ENCODE peak calls at places on chromosomes 5 and 9, in ten cellular contexts. Y is fibroblast of the aortic adventitia; N is right lobe of liver; J is A549; K is CD8-positive, alpha-beta T cell; P is ovary; Z is iPS DF 6.9; I is CD8-positive, alpha-beta memory T cell; F is suprapubic skin; A is IMR-90. U is an unnamed sample.

GRCh38 chr9:32866292-32866691 is 83.0 kb downstream of the TMEM215 start:
- DNase-seq in I (no peak), A (no peak), Z (no peak), Y (no peak), K (no peak), P (no peak), J (no peak), N (no peak), F (no peak), U (no peak)

GRCh38 chr5:139669681-139670368 is 21.7 kb downstream of the CXXC5 start:
- DNase-seq in I (peak; percentile 62), A (no peak), F (no peak), Z (no peak), J (no peak), N (no peak), P (peak; percentile 69), K (no peak), Y (no peak), U (no peak)

GRCh38 chr9:8365029-8365428 is 565.5 kb upstream of the DMAC1 start:
- DNase-seq in Z (no peak), F (no peak), P (no peak), J (no peak), Y (peak; percentile 76), N (no peak), A (peak; percentile 76), I (no peak), K (no peak), U (peak; percentile 1)

GRCh38 chr5:143338658-143339366 is 64.7 kb downstream of the NR3C1 start:
- DNase-seq in P (no peak), A (peak; percentile 82), Y (peak; percentile 66), K (no peak), I (no peak), Z (no peak), F (no peak), J (peak; percentile 56), N (no peak), U (no peak)

GRCh38 chr5:135246605-135246922 is 152.5 kb downstream of the MACROH2A1 start:
- DNase-seq in P (no peak), A (no peak), I (no peak), K (no peak), F (no peak), Z (no peak), N (no peak), Y (no peak), J (no peak), U (no peak)

GRCh38 chr5:110727025-110727314 is 499 bp upstream of the TMEM232 start:
- DNase-seq in J (peak; percentile 4), F (no peak), A (peak; percentile 2), I (no peak), N (no peak), Y (no peak), Z (no peak), P (no peak), K (no peak), U (peak; percentile 53)

GRCh38 chr9:27065288-27065687 is 43.7 kb upstream of the TEK start:
- DNase-seq in N (no peak), Z (no peak), I (no peak), P (no peak), K (no peak), A (peak; percentile 31), Y (no peak), J (no peak), F (no peak), U (no peak)

GRCh38 chr5:66891184-66891925 is 295.2 kb downstream of the MAST4 start:
- DNase-seq in J (peak; percentile 51), K (no peak), N (no peak), Z (no peak), Y (peak; percentile 37), I (no peak), A (peak; percentile 43), P (no peak), F (no peak), U (peak; percentile 48)

GRCh38 chr5:23302438-23302837 is 205.0 kb upstream of the PRDM9 start:
- DNase-seq in F (no peak), I (no peak), J (no peak), K (no peak), Z (no peak), A (no peak), Y (no peak), N (no peak), P (no peak), U (no peak)

GRCh38 chr9:88803551-88804288 is 187.5 kb upstream of the S1PR3 start:
- DNase-seq in Z (no peak), P (no peak), I (no peak), A (peak; percentile 28), J (no peak), F (no peak), K (no peak), Y (peak; percentile 37), N (no peak), U (no peak)

GRCh38 chr5:68565427-68565826 is 349.9 kb downstream of the PIK3R1 start:
- DNase-seq in N (no peak), I (no peak), F (no peak), P (no peak), J (no peak), Z (no peak), A (no peak), K (no peak), Y (no peak), U (no peak)

GRCh38 chr9:71223953-71224538 is 102.6 kb upstream of the TRPM3 start:
- DNase-seq in P (no peak), I (no peak), Y (peak; percentile 17), A (no peak), F (no peak), J (no peak), K (no peak), Z (no peak), N (no peak), U (no peak)
- H3K4me3 ChIP-seq in P (no peak overlapping the region), I (no peak overlapping the region), Y (no peak overlapping the region), A (no peak overlapping the region), F (no peak overlapping the region), J (no peak overlapping the region), K (no peak overlapping the region), Z (no peak overlapping the region), N (no peak overlapping the region), U (no peak overlapping the region)

GRCh38 chr9:83630938-83631457 is 8.1 kb downstream of the IDNK start:
- DNase-seq in A (peak; percentile 42), K (no peak), J (no peak), F (no peak), P (no peak), N (no peak), Y (peak; percentile 44), I (no peak), Z (no peak), U (no peak)
- H3K4me3 ChIP-seq in A (no peak overlapping the region), K (no peak overlapping the region), J (no peak overlapping the region), F (no peak overlapping the region), P (no peak overlapping the region), N (no peak overlapping the region), Y (no peak overlapping the region), I (no peak overlapping the region), Z (no peak overlapping the region), U (no peak overlapping the region)

GRCh38 chr5:55982957-55983381 is 11.8 kb downstream of the IL6ST start:
- DNase-seq in F (no peak), J (peak; percentile 60), P (no peak), Z (no peak), A (no peak), I (no peak), K (no peak), Y (peak; percentile 19), N (no peak), U (peak; percentile 11)
- H3K4me3 ChIP-seq in F (no peak overlapping the region), J (no peak overlapping the region), P (no peak overlapping the region), Z (no peak overlapping the region), A (no peak overlapping the region), I (peak overlapping the region; percentile 37), K (no peak overlapping the region), Y (no peak overlapping the region), N (no peak overlapping the region), U (no peak overlapping the region)

GRCh38 chr9:10612649-10613398 is at the start of gene PTPRD:
- DNase-seq in Y (peak; percentile 2), P (no peak), F (no peak), J (peak; percentile 64), A (peak; percentile 5), I (peak; percentile 35), N (peak; percentile 26), Z (no peak), K (no peak), U (peak; percentile 77)

GRCh38 chr9:10614201-10614870 is 1.5 kb upstream of the PTPRD start:
- DNase-seq in A (no peak), P (no peak), J (no peak), F (no peak), I (no peak), Y (no peak), K (no peak), N (no peak), Z (no peak), U (peak; percentile 3)

DNA sequence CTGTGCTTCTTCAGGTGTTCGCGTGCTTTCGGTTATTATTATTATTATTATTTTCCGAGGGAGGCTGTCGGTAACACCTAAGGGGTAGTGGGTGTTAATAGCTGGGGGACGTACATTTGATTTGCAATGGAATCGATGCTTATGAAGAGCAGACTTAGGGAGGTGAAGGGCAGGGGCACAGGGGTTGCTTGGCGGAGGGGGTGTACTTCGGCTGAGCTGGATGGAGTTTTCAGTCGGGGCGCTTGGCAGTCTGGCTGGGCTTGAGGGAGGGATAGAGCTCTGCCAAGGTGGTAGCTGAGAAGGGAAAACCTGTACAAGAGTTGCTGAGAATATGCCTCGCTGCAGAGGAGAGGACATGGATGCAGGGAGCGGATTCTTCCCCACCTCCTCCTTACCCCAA is 611 bp upstream of the PTPRD start:
- DNase-seq in A (no peak), K (no peak), Y (no peak), Z (no peak), P (no peak), I (no peak), N (no peak), F (no peak), J (no peak), U (no peak)
- H3K4me3 ChIP-seq in A (no peak overlapping the region), K (no peak overlapping the region), Y (peak overlapping the region; percentile 35), Z (peak overlapping the region; percentile 96), P (no peak overlapping the region), I (no peak overlapping the region), N (no peak overlapping the region), F (peak overlapping the region; percentile 56), J (peak overlapping the region; percentile 43), U (peak overlapping the region; percentile 67)

DNA sequence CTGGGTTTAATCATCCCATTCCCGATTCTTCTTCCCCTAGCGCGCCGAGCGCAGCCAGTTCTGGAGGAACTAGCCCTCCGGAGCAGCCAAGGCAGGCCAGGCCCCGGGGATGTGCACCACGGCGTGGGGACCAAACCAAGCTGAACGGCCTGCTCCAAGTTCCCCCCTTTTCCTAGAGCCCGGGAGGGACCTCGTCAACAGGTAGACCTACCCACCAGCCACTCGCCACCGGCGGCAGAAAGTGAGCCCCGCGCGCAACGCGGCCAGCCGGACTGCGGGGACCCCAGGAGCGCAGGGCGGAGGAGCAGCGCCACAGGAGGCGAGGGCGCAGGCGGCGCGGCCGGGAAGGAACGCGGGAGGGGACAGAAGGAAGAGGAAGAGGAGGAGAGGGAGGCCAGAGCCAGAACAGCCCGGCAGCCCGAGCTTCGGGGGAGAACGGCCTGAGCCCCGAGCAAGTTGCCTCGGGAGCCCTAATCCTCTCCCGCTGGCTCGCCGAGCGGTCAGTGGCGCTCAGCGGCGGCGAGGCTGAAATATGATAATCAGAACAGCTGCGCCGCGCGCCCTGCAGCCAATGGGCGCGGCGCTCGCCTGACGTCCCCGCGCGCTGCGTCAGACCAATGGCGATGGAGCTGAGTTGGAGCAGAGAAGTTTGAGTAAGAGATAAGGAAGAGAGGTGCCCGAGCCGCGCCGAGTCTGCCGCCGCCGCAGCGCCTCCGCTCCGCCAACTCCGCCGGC is at the start of gene ISL1:
- DNase-seq in Z (no peak), A (peak; percentile 55), I (no peak), P (no peak), N (no peak), Y (peak; percentile 86), J (peak; percentile 60), K (no peak), F (no peak), U (peak; percentile 87)
- H3K4me3 ChIP-seq in Z (peak within 1 kb of the TSS; percentile 38), A (peak within 1 kb of the TSS; percentile 34), I (no peak within 1 kb of the TSS), P (no peak within 1 kb of the TSS), N (no peak within 1 kb of the TSS), Y (peak within 1 kb of the TSS; percentile 74), J (peak within 1 kb of the TSS; percentile 43), K (no peak within 1 kb of the TSS), F (peak within 1 kb of the TSS; percentile 55), U (peak within 1 kb of the TSS; percentile 86)